ENCODE peak calls at places on chromosomes 16 and 17, in ten cellular contexts. Q is H9; U is activated CD8-positive, alpha-beta T cell treated with anti-CD3 and anti-CD28 coated beads for 36 hours; K is ovary; G is nephron progenitor cell; B is AG04449; T is NB4; Y is heart right ventricle; A is mesothelial cell of epicardium; R is bronchial epithelial cell. C is an unnamed sample.

GRCh38 chr17:40320771-40321501 is 12.0 kb downstream of the RARA start:
- DNase-seq in A (no peak), G (no peak), R (no peak), K (peak; percentile 85), B (no peak), Y (peak; percentile 85), T (no peak), U (peak; percentile 53), Q (no peak), C (no peak)

GRCh38 chr17:14197582-14197981 is 39.1 kb downstream of the CDRT15 start:
- DNase-seq in U (peak; percentile 90), B (no peak), Y (no peak), Q (no peak), R (no peak), T (no peak), G (no peak), A (no peak), K (no peak), C (no peak)

GRCh38 chr17:81599719-81600486 is 37.0 kb downstream of the NPLOC4 start:
- DNase-seq in K (no peak), U (no peak), T (no peak), G (no peak), Y (peak; percentile 48), A (no peak), Q (no peak), B (no peak), R (no peak), C (no peak)

GRCh38 chr16:16150117-16150877 is 73.0 kb downstream of the ABCC6 start:
- DNase-seq in U (no peak), T (no peak), A (no peak), Q (no peak), Y (peak; percentile 75), B (no peak), K (peak; percentile 98), R (no peak), G (no peak), C (no peak)

GRCh38 chr17:76947309-76947708 is 79.1 kb downstream of the MGAT5B start:
- DNase-seq in G (no peak), U (no peak), T (no peak), K (no peak), Q (no peak), A (no peak), R (no peak), Y (no peak), B (no peak), C (no peak)

GRCh38 chr16:77553130-77553529 is 118.3 kb upstream of the ADAMTS18 start:
- DNase-seq in Q (no peak), R (no peak), U (no peak), Y (no peak), K (no peak), T (no peak), B (no peak), A (no peak), G (no peak), C (no peak)

GRCh38 chr16:81899601-81900000 is 111.7 kb downstream of the SDR42E1 start:
- DNase-seq in Q (no peak), R (no peak), G (no peak), Y (no peak), U (no peak), T (no peak), A (no peak), K (no peak), B (no peak), C (peak; percentile 78)

GRCh38 chr16:84765606-84766580 is 53.9 kb upstream of the CRISPLD2 start:
- DNase-seq in Q (no peak), B (no peak), A (no peak), U (no peak), T (no peak), Y (no peak), K (no peak), G (no peak), R (no peak), C (no peak)

GRCh38 chr17:76480676-76481075 is 13.3 kb downstream of the AANAT start:
- DNase-seq in G (no peak), Q (no peak), T (peak; percentile 35), B (no peak), R (no peak), K (peak; percentile 75), A (no peak), Y (no peak), U (peak; percentile 45), C (no peak)

DNA sequence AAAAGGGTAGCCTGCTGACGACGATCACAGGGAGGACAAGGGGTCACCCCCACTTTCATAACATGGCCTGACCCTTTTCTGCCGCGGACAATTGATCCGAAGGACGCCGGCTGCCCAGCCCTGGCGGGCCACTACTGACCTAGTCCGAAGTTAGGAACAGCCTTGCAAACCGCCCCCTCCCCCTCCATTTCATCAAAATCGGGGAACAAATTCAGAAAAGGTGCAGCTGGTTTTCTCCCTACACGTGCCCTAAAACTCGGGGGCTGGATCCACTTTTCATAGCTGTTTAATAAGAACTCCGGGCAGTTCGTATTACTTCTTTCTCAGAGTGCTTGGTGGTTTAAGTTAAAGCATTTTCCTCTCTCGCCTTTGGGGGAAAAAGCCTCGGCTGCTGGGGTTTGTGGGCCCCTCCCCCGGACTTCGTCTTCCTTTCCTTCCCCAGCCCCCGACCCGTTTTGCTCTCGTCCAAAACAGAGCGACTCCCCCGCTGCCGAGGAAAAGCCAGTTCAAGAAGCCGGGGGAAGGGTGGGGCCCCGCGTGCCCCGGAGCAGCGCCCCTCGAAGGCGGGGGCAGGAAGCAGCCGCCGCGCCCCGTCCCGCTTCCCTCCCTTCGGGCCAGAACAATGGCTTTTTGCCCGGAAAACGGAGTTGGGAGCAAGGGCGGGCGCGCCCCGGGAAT is 643 bp upstream of the CBX2 start:
- DNase-seq in Q (peak; percentile 88), G (peak; percentile 68), B (no peak), R (no peak), U (peak; percentile 54), A (no peak), Y (peak; percentile 79), T (peak; percentile 86), K (peak; percentile 85), C (peak; percentile 48)
- TF ChIP-seq CTCF in Q (peak; percentile 62), G (no peak), B (peak; percentile 34), R (peak; percentile 11), U (no peak), A (no peak), Y (no peak), T (peak; percentile 32), K (no peak), C (no peak)

GRCh38 chr17:65417406-65418221 is 143.8 kb downstream of the AXIN2 start:
- DNase-seq in U (no peak), Q (no peak), T (no peak), A (no peak), B (no peak), Y (no peak), K (no peak), G (no peak), R (no peak), C (no peak)

GRCh38 chr17:65418622-65419021 is 142.8 kb downstream of the AXIN2 start:
- DNase-seq in G (no peak), A (no peak), T (no peak), Y (peak; percentile 9), U (no peak), B (no peak), R (no peak), K (no peak), Q (no peak), C (no peak)

DNA sequence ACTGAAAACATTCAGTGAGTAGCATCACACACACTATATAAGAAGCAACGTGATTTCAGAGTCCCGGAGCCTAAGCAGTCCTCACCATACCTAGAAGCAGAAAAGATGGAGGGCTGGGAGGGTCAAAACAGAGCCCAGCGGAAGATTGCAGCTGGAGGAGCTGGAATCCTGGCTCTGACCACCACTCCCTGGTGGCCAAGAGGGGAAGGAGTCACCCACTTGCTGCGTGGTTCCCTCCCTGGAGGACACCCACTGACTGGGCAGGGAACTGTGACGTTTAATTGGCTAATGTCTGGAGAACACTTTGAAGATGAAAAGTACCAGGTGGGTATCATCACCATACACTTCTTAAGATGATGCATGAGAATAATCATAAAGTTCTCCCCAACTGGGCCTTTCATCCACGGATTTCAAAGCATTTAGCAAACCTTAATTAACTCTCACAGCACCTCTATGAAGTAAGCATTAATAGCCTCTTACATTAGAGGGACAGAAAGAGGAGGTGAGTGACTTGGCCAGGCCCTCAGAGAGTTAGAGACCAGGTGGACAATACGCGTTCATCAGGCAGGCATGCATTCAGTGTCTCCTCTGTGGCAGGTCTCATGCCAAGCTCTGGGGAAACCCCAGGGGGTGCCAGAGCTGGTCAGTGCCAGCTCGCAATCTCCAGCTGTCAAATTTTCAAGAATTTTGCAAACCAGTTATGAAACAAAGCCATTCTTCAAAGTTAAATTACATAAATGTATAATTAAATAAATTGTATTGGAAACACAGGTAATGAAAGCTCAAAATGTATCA is 137.9 kb downstream of the AXIN2 start:
- DNase-seq in A (no peak), B (no peak), G (no peak), Q (no peak), T (no peak), R (no peak), U (no peak), Y (no peak), K (no peak), C (no peak)
- TF ChIP-seq CTCF in A (no peak), B (no peak), G (no peak), Q (no peak), T (no peak), R (no peak), U (no peak), Y (no peak), K (no peak), C (no peak)

DNA sequence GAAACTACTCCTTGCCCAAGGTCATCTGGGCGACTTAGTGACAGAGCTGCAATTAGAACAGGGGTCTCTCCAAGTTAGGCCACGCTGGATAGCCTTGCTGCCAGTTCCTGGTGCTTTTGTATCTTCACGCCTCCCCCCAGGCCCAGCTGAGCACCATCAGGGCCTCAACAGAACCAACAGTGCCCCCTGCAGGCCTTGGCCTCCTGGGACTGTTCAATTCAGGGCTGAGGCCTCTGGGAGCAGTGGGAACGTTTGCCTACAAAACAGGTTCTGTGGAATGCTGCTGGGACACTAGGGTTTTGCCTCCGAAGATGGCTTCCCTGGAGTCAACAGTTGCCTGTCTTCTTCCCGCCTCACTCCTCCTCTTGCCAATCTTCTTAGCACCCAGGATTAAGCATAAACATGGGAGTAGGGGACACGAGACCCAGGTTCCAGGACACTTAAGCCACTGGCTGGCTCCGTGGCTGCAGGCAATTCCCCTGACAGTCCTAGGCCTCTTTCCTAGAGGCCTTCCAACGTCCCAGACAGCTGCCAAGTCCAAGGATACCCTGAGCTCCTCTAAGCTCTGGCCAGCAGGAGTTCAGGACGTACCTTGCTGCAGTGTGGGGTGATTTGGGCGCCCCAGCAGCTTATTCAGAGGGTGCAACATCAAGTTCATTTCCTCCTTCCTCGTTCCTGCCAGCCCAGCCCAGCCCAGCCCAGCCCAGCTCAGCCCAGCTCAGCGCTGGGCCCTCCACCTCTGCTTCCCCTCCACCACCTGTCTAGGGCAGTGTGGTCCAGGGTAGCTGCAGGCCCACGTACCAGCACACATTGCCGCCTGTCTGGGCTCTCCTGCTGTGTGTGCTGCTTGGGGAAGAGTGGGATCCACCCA is 246.6 kb upstream of the RPL38 start:
- DNase-seq in Q (peak; percentile 95), A (no peak), G (peak; percentile 81), K (peak; percentile 42), T (peak; percentile 68), U (peak; percentile 75), R (peak; percentile 17), Y (peak; percentile 17), B (no peak), C (peak; percentile 68)
- TF ChIP-seq CTCF in Q (peak; percentile 91), A (peak; percentile 23), G (peak; percentile 63), K (no peak), T (peak; percentile 48), U (peak; percentile 50), R (peak; percentile 41), Y (peak; percentile 52), B (peak; percentile 27), C (peak; percentile 28)

DNA sequence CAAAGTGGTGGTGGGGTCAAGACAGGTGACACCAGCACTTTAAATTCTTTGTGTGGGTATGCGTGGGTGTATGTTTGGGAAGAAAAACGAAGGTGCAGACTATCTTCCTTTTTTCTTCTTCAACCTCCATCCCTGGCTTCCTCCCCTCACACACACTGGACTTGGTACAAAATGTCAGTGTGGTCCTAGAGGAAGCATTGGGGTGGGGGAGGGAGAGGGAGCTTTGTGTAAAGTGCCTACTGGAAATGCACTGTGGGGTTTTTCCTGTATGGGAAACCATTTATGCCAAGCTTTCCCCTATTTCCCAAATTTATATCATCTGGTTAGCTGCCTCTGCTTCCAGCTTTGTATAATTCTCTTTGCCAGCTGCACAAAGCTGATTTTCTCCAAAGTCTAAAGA is 44.4 kb downstream of the SLFN12L start:
- DNase-seq in T (no peak), Q (no peak), R (no peak), K (no peak), Y (no peak), U (no peak), G (no peak), A (no peak), B (no peak), C (no peak)
- TF ChIP-seq CTCF in T (no peak), Q (no peak), R (no peak), K (no peak), Y (no peak), U (no peak), G (no peak), A (no peak), B (no peak), C (no peak)